ENCODE peak calls at places on chromosomes 13 and 19, in nine cellular contexts. D is T-helper 9 cell; N is foreskin fibroblast; E is M059J; L is Calu3; F is non-pigmented ciliary epithelial cell; G is RPMI7951; A is CD8-positive, alpha-beta memory T cell; B is BJ. J is an unnamed sample.

GRCh38 chr19:47729799-47730520 is 15.4 kb upstream of the NOP53 start:
- DNase-seq in D (no peak), N (no peak), E (no peak), L (peak; percentile 96), F (no peak), G (no peak), A (no peak), B (no peak), J (peak; percentile 75)

GRCh38 chr19:55544776-55545439 is 435 bp downstream of the SBK3 start:
- DNase-seq in D (no peak), N (no peak), E (no peak), L (peak; percentile 34), F (no peak), G (peak; percentile 38), A (no peak), B (no peak), J (no peak)

GRCh38 chr19:33771308-33772101 is 25.2 kb upstream of the KCTD15 start:
- DNase-seq in D (peak; percentile 75), N (peak; percentile 39), E (peak; percentile 58), L (peak; percentile 88), F (no peak), G (peak; percentile 50), A (peak; percentile 56), B (no peak), J (peak; percentile 69)

GRCh38 chr19:52942371-52943133 is 19.3 kb upstream of the ZNF888 start:
- DNase-seq in D (peak; percentile 94), N (peak; percentile 77), E (peak; percentile 88), L (peak; percentile 98), F (peak; percentile 52), G (peak; percentile 88), A (peak; percentile 98), B (peak; percentile 41), J (peak; percentile 74)

GRCh38 chr19:7921302-7921954 is 1.3 kb downstream of the SNAPC2 start:
- DNase-seq in D (no peak), N (no peak), E (no peak), L (no peak), F (no peak), G (no peak), A (no peak), B (no peak), J (no peak)

GRCh38 chr13:45602183-45602582 is 13.4 kb downstream of the ERICH6B start:
- DNase-seq in D (no peak), N (no peak), E (no peak), L (no peak), F (no peak), G (no peak), A (no peak), B (no peak), J (no peak)

GRCh38 chr13:99442273-99442895 is 58.9 kb upstream of the TM9SF2 start:
- DNase-seq in D (peak; percentile 41), N (no peak), E (peak; percentile 39), L (no peak), F (no peak), G (peak; percentile 43), A (peak; percentile 75), B (no peak), J (peak; percentile 40)

GRCh38 chr19:51094696-51095279 is 12.1 kb upstream of the KLK14 start:
- DNase-seq in D (peak; percentile 27), N (no peak), E (no peak), L (peak; percentile 56), F (no peak), G (no peak), A (no peak), B (no peak), J (peak; percentile 57)

GRCh38 chr19:41273076-41273475 is 8.9 kb downstream of the HNRNPUL1 start:
- DNase-seq in D (no peak), N (no peak), E (no peak), L (no peak), F (no peak), G (no peak), A (no peak), B (no peak), J (no peak)

GRCh38 chr19:14142262-14143190 is 6.1 kb upstream of the ASF1B start:
- DNase-seq in D (no peak), N (no peak), E (no peak), L (no peak), F (no peak), G (no peak), A (no peak), B (no peak), J (no peak)

GRCh38 chr13:98285317-98285716 is 108.2 kb upstream of the RNF113B start:
- DNase-seq in D (no peak), N (no peak), E (peak; percentile 19), L (no peak), F (peak; percentile 20), G (no peak), A (no peak), B (no peak), J (no peak)

GRCh38 chr13:48500652-48501197 is 32.2 kb downstream of the RCBTB2 start:
- DNase-seq in D (no peak), N (peak; percentile 84), E (peak; percentile 58), L (no peak), F (peak; percentile 83), G (peak; percentile 55), A (no peak), B (peak; percentile 84), J (peak; percentile 61)

GRCh38 chr13:36915891-36916640 is 4.0 kb downstream of the SMAD9 start:
- DNase-seq in D (no peak), N (no peak), E (no peak), L (no peak), F (no peak), G (no peak), A (no peak), B (no peak), J (no peak)

GRCh38 chr19:5661483-5661882 is 18.8 kb downstream of the MICOS13 start:
- DNase-seq in D (no peak), N (no peak), E (no peak), L (no peak), F (no peak), G (no peak), A (no peak), B (no peak), J (no peak)